ENCODE peak calls at places on chromosomes 5 and 9, in ten cellular contexts. J, E, P, C, U, W, Y, L, K and B are unnamed samples. For H3K36me3, the result is how much of the 10 kb centered on the place peaks cover.

GRCh38 chr5:148391422-148391821 is 7.7 kb downstream of the FBXO38 start:
- DNase-seq in J (peak), E (no peak), P (peak), C (no peak), U (no peak), W (no peak), Y (no peak), L (no peak), K (no peak), B (no peak)

GRCh38 chr9:127574089-127574921 is 37.8 kb upstream of the STXBP1 start:
- DNase-seq in J (peak), E (no peak), P (no peak), C (no peak), U (no peak), W (peak), Y (peak), L (no peak), K (no peak), B (peak)

GRCh38 chr9:111003182-111003581 is 35.1 kb downstream of the LPAR1 start:
- DNase-seq in J (no peak), E (no peak), P (no peak), C (no peak), U (no peak), W (no peak), Y (no peak), L (no peak), K (no peak), B (no peak)

GRCh38 chr5:177188775-177189174 is 55.2 kb downstream of the NSD1 start:
- DNase-seq in J (no peak), E (no peak), P (no peak), C (no peak), U (no peak), W (no peak), Y (no peak), L (no peak), K (no peak), B (no peak)

GRCh38 chr5:91266184-91266705 is 116.9 kb downstream of the ARRDC3 start:
- DNase-seq in J (peak), E (no peak), P (peak), C (no peak), U (no peak), W (peak), Y (peak), L (no peak), K (no peak), B (no peak)

GRCh38 chr5:59562756-59563389 is 330.7 kb downstream of the PDE4D start:
- DNase-seq in J (no peak), E (no peak), P (peak), C (no peak), U (no peak), W (no peak), Y (peak), L (no peak), K (no peak), B (no peak)

GRCh38 chr5:56561-57290 is 35.2 kb upstream of the PLEKHG4B start:
- DNase-seq in J (peak), E (no peak), P (peak), C (no peak), U (no peak), W (peak), Y (peak), L (no peak), K (no peak), B (peak)

GRCh38 chr5:120293796-120294195 is 170.3 kb upstream of the PRR16 start:
- DNase-seq in J (peak), E (no peak), P (peak), C (no peak), U (no peak), W (no peak), Y (no peak), L (no peak), K (no peak), B (no peak)

GRCh38 chr9:91001146-91001611 is 199.6 kb downstream of the SYK start:
- DNase-seq in J (peak), E (no peak), P (peak), C (no peak), U (peak), W (no peak), Y (peak), L (peak), K (no peak), B (no peak)

GRCh38 chr5:118553662-118554061 is 434.7 kb downstream of the DTWD2 start:
- DNase-seq in J (peak), E (peak), P (peak), C (no peak), U (no peak), W (no peak), Y (no peak), L (no peak), K (no peak), B (no peak)

GRCh38 chr5:116521173-116521872 is 53.3 kb downstream of the SEMA6A start:
- DNase-seq in J (no peak), E (no peak), P (no peak), C (no peak), U (peak), W (no peak), Y (no peak), L (no peak), K (no peak), B (no peak)

GRCh38 chr9:134168731-134169130 is 4.4 kb upstream of the RNU6ATAC start:
- DNase-seq in J (no peak), E (no peak), P (no peak), C (no peak), U (no peak), W (no peak), Y (no peak), L (no peak), K (peak), B (no peak)

GRCh38 chr5:122600924-122601323 is 174.0 kb upstream of the SNX2 start:
- DNase-seq in J (no peak), E (no peak), P (no peak), C (no peak), U (no peak), W (no peak), Y (no peak), L (no peak), K (no peak), B (no peak)

GRCh38 chr5:53558966-53559365 is 1.5 kb upstream of the NDUFS4 start:
- DNase-seq in J (no peak), E (no peak), P (no peak), C (no peak), U (no peak), W (no peak), Y (no peak), L (no peak), K (no peak), B (no peak)

GRCh38 chr9:129489838-129490582 is 130.9 kb downstream of the C9orf50 start:
- DNase-seq in J (peak), E (peak), P (peak), C (peak), U (no peak), W (no peak), Y (no peak), L (no peak), K (peak), B (peak)

GRCh38 chr5:41284938-41285337 is 71.6 kb upstream of the C6 start:
- DNase-seq in J (no peak), E (no peak), P (no peak), C (no peak), U (no peak), W (no peak), Y (no peak), L (no peak), K (no peak), B (no peak)

GRCh38 chr5:76718381-76718832 is 2.5 kb downstream of the F2R start:
- DNase-seq in J (no peak), E (no peak), P (peak), C (no peak), U (no peak), W (no peak), Y (no peak), L (no peak), K (no peak), B (no peak)

DNA sequence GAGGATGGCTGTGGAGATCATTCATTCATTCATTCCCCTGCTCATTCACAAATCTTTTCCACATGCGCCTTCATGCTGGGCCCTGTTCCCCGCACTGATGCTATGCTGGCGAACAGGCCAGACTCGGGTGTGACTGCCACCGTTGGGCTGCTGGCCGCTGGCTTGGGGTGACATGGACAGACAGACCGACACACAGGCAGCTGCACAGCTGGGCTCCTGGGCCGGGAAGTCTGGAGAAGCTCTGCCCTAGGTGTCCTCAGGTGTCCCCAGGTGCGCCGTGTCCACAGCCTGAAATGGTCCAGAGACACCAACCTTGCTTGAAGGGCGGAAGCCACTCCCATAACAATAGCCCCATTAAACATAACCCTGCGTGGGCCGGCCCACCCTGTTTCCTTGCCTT is 35.0 kb upstream of the BARHL1 start:
- DNase-seq in J (no peak), E (no peak), P (no peak), C (no peak), U (no peak), W (no peak), Y (no peak), L (no peak), K (no peak), B (peak)
- H3K4me3 ChIP-seq in J (no peak), E (no peak), P (no peak), C (no peak), U (no peak), W (no peak), Y (no peak), L (no peak), K (no peak), B (no peak)

DNA sequence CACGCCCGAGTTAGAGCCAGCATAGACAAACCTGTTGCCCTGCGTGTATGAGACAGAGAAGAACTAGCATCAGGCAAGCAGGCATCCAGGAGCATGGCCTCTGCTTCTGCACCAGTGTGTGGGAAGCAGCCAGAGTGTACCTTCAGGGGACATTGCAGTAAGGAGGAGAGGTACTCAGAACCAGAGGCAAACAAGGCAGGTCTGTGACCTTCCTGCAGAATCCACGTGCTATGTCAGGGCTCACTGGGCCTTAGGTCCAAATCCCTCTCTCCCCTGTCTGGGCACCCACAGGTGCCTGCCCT is 63.0 kb downstream of the SECISBP2 start:
- DNase-seq in J (no peak), E (no peak), P (no peak), C (no peak), U (no peak), W (no peak), Y (no peak), L (no peak), K (no peak), B (no peak)
- H3K36me3 ChIP-seq in J (under half), E (half or more), P (under half), C (half or more), U (under half), W (under half), Y (under half), L (under half), K (under half), B (under half)

DNA sequence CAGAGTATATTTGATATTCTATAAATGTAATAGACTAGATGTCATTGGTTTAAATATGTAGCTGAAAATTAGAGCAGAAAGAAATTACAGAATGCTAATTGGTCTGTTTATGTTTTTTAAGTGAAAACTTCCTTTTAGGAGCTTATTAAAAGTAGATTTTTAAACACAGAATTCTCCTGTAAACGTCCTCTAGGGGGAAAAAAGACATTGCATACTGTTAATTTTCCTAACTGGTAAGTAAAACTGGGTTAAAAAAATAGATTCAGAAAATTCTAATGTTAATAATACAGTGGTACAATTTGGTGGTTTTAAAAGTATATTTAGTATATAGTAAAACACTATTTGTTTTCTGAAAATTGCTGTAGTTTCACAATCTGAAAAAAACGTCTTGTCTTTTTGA is 59.8 kb downstream of the ZCCHC7 start:
- DNase-seq in J (no peak), E (no peak), P (no peak), C (no peak), U (no peak), W (no peak), Y (no peak), L (no peak), K (no peak), B (no peak)
- H3K4me3 ChIP-seq in J (no peak), E (no peak), P (no peak), C (no peak), U (no peak), W (no peak), Y (no peak), L (no peak), K (no peak), B (no peak)

GRCh38 chr5:32387841-32388240 is 56.7 kb downstream of the ZFR start:
- DNase-seq in J (no peak), E (no peak), P (no peak), C (no peak), U (no peak), W (no peak), Y (no peak), L (no peak), K (no peak), B (no peak)

GRCh38 chr5:32388429-32389111 is 56.0 kb downstream of the ZFR start:
- DNase-seq in J (peak), E (no peak), P (peak), C (no peak), U (no peak), W (no peak), Y (no peak), L (no peak), K (no peak), B (no peak)

GRCh38 chr5:32387176-32387575 is 57.4 kb downstream of the ZFR start:
- DNase-seq in J (peak), E (no peak), P (no peak), C (no peak), U (no peak), W (no peak), Y (no peak), L (no peak), K (no peak), B (no peak)

GRCh38 chr5:32390819-32391591 is 53.5 kb downstream of the ZFR start:
- DNase-seq in J (peak), E (no peak), P (peak), C (no peak), U (no peak), W (peak), Y (peak), L (no peak), K (no peak), B (no peak)

GRCh38 chr5:32392039-32392438 is 52.5 kb downstream of the ZFR start:
- DNase-seq in J (no peak), E (no peak), P (no peak), C (no peak), U (no peak), W (no peak), Y (no peak), L (no peak), K (no peak), B (no peak)
- H3K36me3 ChIP-seq in J (half or more), E (half or more), P (under half), C (half or more), U (half or more), W (under half), Y (half or more), L (half or more), K (half or more), B (under half)

GRCh38 chr5:151222054-151222768 is 1.7 kb downstream of the CCDC69 start:
- DNase-seq in J (no peak), E (peak), P (no peak), C (no peak), U (no peak), W (no peak), Y (no peak), L (no peak), K (no peak), B (no peak)
- H3K4me3 ChIP-seq in J (peak), E (peak), P (no peak), C (peak), U (no peak), W (no peak), Y (no peak), L (no peak), K (no peak), B (no peak)

GRCh38 chr5:141623197-141623596 is 4.4 kb upstream of the DIAPH1 start:
- DNase-seq in J (no peak), E (no peak), P (no peak), C (no peak), U (no peak), W (no peak), Y (no peak), L (no peak), K (no peak), B (no peak)
- H3K36me3 ChIP-seq in J (half or more), E (half or more), P (under half), C (half or more), U (under half), W (under half), Y (under half), L (half or more), K (half or more), B (under half)

GRCh38 chr5:179832039-179832745 is 11.5 kb downstream of the SQSTM1 start:
- DNase-seq in J (no peak), E (no peak), P (no peak), C (no peak), U (no peak), W (peak), Y (no peak), L (no peak), K (no peak), B (peak)
- H3K4me3 ChIP-seq in J (no peak), E (no peak), P (no peak), C (no peak), U (no peak), W (no peak), Y (no peak), L (no peak), K (no peak), B (no peak)